ENCODE peak calls at places on chromosomes 13 and 19, in six cellular contexts. B is thoracic aorta; T is mucosa of descending colon; D is colonic mucosa; G is CD8-positive, alpha-beta T cell; N is tibial artery. R is an unnamed sample.

GRCh38 chr19:49506575-49507105 is 5.8 kb upstream of the FCGRT start:
- DNase-seq in B (no peak), T (peak), D (peak), G (peak), N (no peak), R (no peak)

GRCh38 chr19:33362508-33363228 is 10.8 kb upstream of the CEBPG start:
- DNase-seq in B (no peak), T (no peak), D (no peak), G (no peak), N (no peak), R (no peak)

GRCh38 chr19:11264452-11265176 is 2.3 kb upstream of the DOCK6 start:
- DNase-seq in B (no peak), T (peak), D (peak), G (no peak), N (no peak), R (no peak)

GRCh38 chr13:34347784-34348573 is 530.0 kb downstream of the RFC3 start:
- DNase-seq in B (no peak), T (peak), D (no peak), G (no peak), N (no peak), R (peak)

GRCh38 chr19:42028304-42029216 is 34.5 kb upstream of the ATP1A3 start:
- DNase-seq in B (no peak), T (no peak), D (peak), G (no peak), N (no peak), R (no peak)

GRCh38 chr13:31172001-31172400 is 10.3 kb upstream of the HSPH1 start:
- DNase-seq in B (no peak), T (no peak), D (no peak), G (no peak), N (no peak), R (no peak)

GRCh38 chr19:39416626-39417120 is 4.2 kb downstream of the PLEKHG2 start:
- DNase-seq in B (no peak), T (no peak), D (no peak), G (no peak), N (peak), R (no peak)

GRCh38 chr13:29435125-29435911 is 160.2 kb downstream of the SLC7A1 start:
- DNase-seq in B (no peak), T (peak), D (no peak), G (no peak), N (no peak), R (no peak)

GRCh38 chr19:47406711-47407416 is 12.5 kb downstream of the MEIS3 start:
- DNase-seq in B (no peak), T (no peak), D (no peak), G (no peak), N (no peak), R (no peak)

GRCh38 chr19:13459351-13459750 is 46.9 kb downstream of the CACNA1A start:
- DNase-seq in B (no peak), T (no peak), D (no peak), G (no peak), N (no peak), R (no peak)

GRCh38 chr13:98900442-98900841 is 77.4 kb downstream of the DOCK9 start:
- DNase-seq in B (no peak), T (no peak), D (no peak), G (no peak), N (no peak), R (no peak)

GRCh38 chr13:103884139-103884723 is 818.0 kb upstream of the SLC10A2 start:
- DNase-seq in B (no peak), T (no peak), D (no peak), G (no peak), N (no peak), R (no peak)

GRCh38 chr19:36120092-36120983 is 5.1 kb downstream of the TBCB start:
- DNase-seq in B (no peak), T (no peak), D (no peak), G (no peak), N (no peak), R (no peak)

GRCh38 chr19:18896421-18896841 is 473 bp upstream of the CERS1 start:
- DNase-seq in B (no peak), T (no peak), D (no peak), G (no peak), N (peak), R (no peak)

GRCh38 chr19:4521170-4521887 is 3.0 kb upstream of the PLIN4 start:
- DNase-seq in B (no peak), T (no peak), D (no peak), G (peak), N (no peak), R (no peak)

GRCh38 chr19:4517451-4518057 is 732 bp downstream of the PLIN4 start:
- DNase-seq in B (no peak), T (no peak), D (no peak), G (peak), N (no peak), R (no peak)

GRCh38 chr19:4518345-4519171 is at the start of gene PLIN4:
- DNase-seq in B (no peak), T (no peak), D (no peak), G (no peak), N (no peak), R (no peak)

GRCh38 chr19:4519172-4519496 is 848 bp upstream of the PLIN4 start:
- DNase-seq in B (no peak), T (no peak), D (no peak), G (no peak), N (no peak), R (no peak)

DNA sequence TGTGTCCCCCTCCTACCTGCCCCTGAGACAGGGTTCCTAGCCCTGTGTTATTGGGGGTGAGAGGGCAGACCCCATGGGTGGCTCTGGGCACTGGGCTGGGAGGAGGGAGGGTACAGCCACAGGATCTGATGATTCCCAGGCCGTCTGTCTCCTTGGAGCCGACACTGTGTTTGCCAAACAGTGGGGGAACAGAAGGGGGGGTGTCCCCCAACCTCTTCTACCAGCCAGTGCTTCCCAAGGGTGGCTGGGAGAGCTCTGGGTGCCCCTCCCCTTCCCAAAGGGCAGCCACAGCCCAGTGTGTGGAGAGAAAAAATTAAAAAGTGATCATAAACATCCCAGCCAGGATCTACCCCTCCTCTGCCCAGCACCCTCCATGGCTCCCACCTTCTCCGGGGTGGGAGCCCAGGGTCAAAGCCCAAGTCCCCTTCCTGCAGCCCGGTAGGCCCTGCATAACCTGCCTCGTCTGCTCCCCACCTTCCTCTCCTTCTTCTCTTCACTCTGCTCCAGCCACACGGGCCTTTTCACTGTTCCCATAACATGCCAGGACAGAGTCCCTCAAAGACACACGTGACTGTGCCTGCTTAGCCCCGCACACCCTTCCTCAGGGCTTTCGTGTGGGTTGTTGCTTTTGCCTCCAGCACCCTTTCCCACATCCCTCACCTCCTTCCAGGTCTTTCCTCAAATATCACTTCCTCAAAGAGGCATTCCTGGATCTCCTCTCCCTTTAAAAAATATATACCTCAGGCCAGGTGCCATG is 1.4 kb upstream of the PLIN4 start:
- DNase-seq in B (no peak), T (no peak), D (no peak), G (no peak), N (no peak), R (no peak)
- H3K4me3 ChIP-seq in B (no peak), T (no peak), D (no peak), G (no peak), N (no peak), R (no peak)

GRCh38 chr19:5563008-5563431 is 4.7 kb downstream of the TINCR start:
- DNase-seq in B (no peak), T (no peak), D (no peak), G (no peak), N (no peak), R (no peak)
- TF ChIP-seq CTCF in B (no peak), T (no peak), D (no peak), G (no peak), N (no peak), R (no peak)

DNA sequence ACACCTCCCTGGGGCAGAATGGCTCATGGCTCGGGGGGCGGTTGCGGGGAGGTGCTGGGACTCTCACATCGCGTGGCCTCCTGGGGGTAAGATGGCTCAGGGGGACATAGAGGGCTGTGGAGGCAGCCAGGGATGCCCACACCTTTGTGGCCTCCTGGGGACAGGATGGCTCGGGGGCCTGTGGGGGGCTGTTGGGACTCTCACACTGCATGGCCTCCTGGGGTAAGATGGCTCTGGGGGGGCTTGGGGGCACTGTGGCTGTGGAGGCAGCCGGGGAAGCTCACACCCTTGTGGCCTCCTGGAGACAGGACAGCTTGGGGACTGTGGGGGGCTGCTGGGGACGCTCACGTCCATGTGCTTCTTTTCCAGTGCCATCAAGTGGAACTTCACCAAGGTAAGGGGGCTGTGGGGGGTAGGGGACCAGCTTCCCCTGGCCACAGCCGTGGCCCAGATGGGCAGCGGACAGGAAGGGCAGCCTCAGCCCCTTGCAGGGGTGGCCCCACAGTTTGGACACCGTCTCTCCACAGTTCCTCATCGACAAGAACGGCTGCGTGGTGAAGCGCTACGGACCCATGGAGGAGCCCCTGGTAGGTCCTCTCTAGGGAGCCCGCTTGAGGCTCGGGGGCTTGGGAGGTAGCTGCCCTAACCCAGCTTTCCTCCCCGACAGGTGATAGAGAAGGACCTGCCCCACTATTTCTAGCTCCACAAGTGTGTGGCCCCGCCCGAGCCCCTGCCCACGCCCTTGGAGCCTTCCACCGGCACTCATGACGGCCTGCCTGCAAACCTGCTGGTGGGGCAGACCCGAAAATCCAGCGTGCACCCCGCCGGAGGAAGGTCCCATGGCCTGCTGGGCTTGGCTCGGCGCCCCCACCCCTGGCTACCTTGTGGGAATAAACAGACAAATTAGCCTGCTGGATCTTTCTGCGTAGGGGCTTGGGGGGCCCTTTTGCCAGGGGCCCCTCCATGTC is 2.4 kb downstream of the GPX4 start:
- DNase-seq in B (no peak), T (no peak), D (peak), G (no peak), N (no peak), R (no peak)
- H3K4me3 ChIP-seq in B (peak), T (no peak), D (no peak), G (no peak), N (peak), R (no peak)

GRCh38 chr19:52114691-52115090 is 19.1 kb upstream of the ZNF841 start:
- DNase-seq in B (no peak), T (no peak), D (no peak), G (no peak), N (no peak), R (no peak)
- TF ChIP-seq CTCF in B (no peak), T (no peak), D (no peak), G (no peak), N (no peak), R (no peak)

GRCh38 chr13:19586904-19587634 is 25.7 kb upstream of the TPTE2 start:
- DNase-seq in B (no peak), T (peak), D (peak), G (peak), N (no peak), R (no peak)
- H3K4me3 ChIP-seq in B (peak), T (no peak), D (no peak), G (peak), N (no peak), R (no peak)